ENCODE peak calls at places on chromosome 10, in seven cellular contexts. One of them, this sample, is unnamed.

GRCh38 chr10:97830064-97830463 is 19.6 kb upstream of the GOLGA7B start:
- DNase-seq in body of pancreas: peak; percentile 78
- DNase-seq in SW480: no peak
- DNase-seq in PC-3: no peak
- DNase-seq in osteoblast: no peak
- DNase-seq in keratinocyte: no peak
- DNase-seq in WERI-Rb-1: no peak
- DNase-seq in this sample: no peak

GRCh38 chr10:96618648-96619047 is 31.8 kb upstream of the TM9SF3 start:
- DNase-seq in body of pancreas: peak; percentile 79
- DNase-seq in SW480: no peak
- DNase-seq in PC-3: no peak
- DNase-seq in osteoblast: no peak
- DNase-seq in keratinocyte: no peak
- DNase-seq in WERI-Rb-1: peak; percentile 59
- DNase-seq in this sample: peak; percentile 60

GRCh38 chr10:44848211-44848610 is 62.9 kb upstream of the TMEM72 start:
- DNase-seq in body of pancreas: no peak
- DNase-seq in SW480: no peak
- DNase-seq in PC-3: no peak
- DNase-seq in osteoblast: no peak
- DNase-seq in keratinocyte: no peak
- DNase-seq in WERI-Rb-1: no peak
- DNase-seq in this sample: no peak

GRCh38 chr10:47152861-47153349 is 147.1 kb upstream of the GDF10 start:
- DNase-seq in body of pancreas: no peak
- DNase-seq in SW480: peak; percentile 52
- DNase-seq in PC-3: peak; percentile 54
- DNase-seq in osteoblast: no peak
- DNase-seq in keratinocyte: peak; percentile 83
- DNase-seq in WERI-Rb-1: no peak
- DNase-seq in this sample: peak; percentile 83

GRCh38 chr10:73167557-73168485 is at the start of the genes ECD and FAM149B1:
- DNase-seq in body of pancreas: peak; percentile 89
- DNase-seq in SW480: peak; percentile 86
- DNase-seq in PC-3: peak; percentile 100
- DNase-seq in osteoblast: peak; percentile 96
- DNase-seq in keratinocyte: no peak
- DNase-seq in WERI-Rb-1: peak; percentile 95
- DNase-seq in this sample: peak; percentile 93

GRCh38 chr10:114284346-114285071 is 45.5 kb downstream of the VWA2 start:
- DNase-seq in body of pancreas: no peak
- DNase-seq in SW480: no peak
- DNase-seq in PC-3: no peak
- DNase-seq in osteoblast: no peak
- DNase-seq in keratinocyte: no peak
- DNase-seq in WERI-Rb-1: no peak
- DNase-seq in this sample: no peak

GRCh38 chr10:56035489-56035888 is 325.6 kb downstream of the ZWINT start:
- DNase-seq in body of pancreas: no peak
- DNase-seq in SW480: no peak
- DNase-seq in PC-3: no peak
- DNase-seq in osteoblast: no peak
- DNase-seq in keratinocyte: no peak
- DNase-seq in WERI-Rb-1: no peak
- DNase-seq in this sample: no peak

GRCh38 chr10:75623310-75623940 is 192.0 kb downstream of the LRMDA start:
- DNase-seq in body of pancreas: no peak
- DNase-seq in SW480: no peak
- DNase-seq in PC-3: no peak
- DNase-seq in osteoblast: no peak
- DNase-seq in keratinocyte: no peak
- DNase-seq in WERI-Rb-1: no peak
- DNase-seq in this sample: no peak

GRCh38 chr10:24561453-24561852 is 162.2 kb downstream of the ARHGAP21 start:
- DNase-seq in body of pancreas: no peak
- DNase-seq in SW480: no peak
- DNase-seq in PC-3: peak; percentile 39
- DNase-seq in osteoblast: no peak
- DNase-seq in keratinocyte: no peak
- DNase-seq in WERI-Rb-1: no peak
- DNase-seq in this sample: peak; percentile 30

GRCh38 chr10:9302142-9302746 is 1247.8 kb downstream of the GATA3 start:
- DNase-seq in body of pancreas: no peak
- DNase-seq in SW480: peak; percentile 60
- DNase-seq in PC-3: peak; percentile 63
- DNase-seq in osteoblast: no peak
- DNase-seq in keratinocyte: peak; percentile 23
- DNase-seq in WERI-Rb-1: no peak
- DNase-seq in this sample: peak; percentile 74

GRCh38 chr10:77648472-77648871 is 10.9 kb upstream of the KCNMA1 start:
- DNase-seq in body of pancreas: no peak
- DNase-seq in SW480: peak; percentile 78
- DNase-seq in PC-3: peak; percentile 62
- DNase-seq in osteoblast: no peak
- DNase-seq in keratinocyte: no peak
- DNase-seq in WERI-Rb-1: no peak
- DNase-seq in this sample: peak; percentile 48